ENCODE peak calls at places on chromosomes 7 and 10, in ten cellular contexts. G, I, T, E, A, O, F, K, L and Q are unnamed samples.

GRCh38 chr7:135942614-135943013 is 34.5 kb downstream of the MTPN start:
- DNase-seq in T (no peak), I (no peak), L (no peak), G (no peak), A (no peak), O (no peak), E (no peak), K (no peak), F (no peak), Q (no peak)

GRCh38 chr10:128324058-128324457 is 197.8 kb upstream of the MKI67 start:
- DNase-seq in A (no peak), E (no peak), T (no peak), K (peak), F (peak), L (no peak), G (no peak), O (peak), I (peak), Q (peak)

GRCh38 chr10:110681023-110681681 is 37.0 kb downstream of the RBM20 start:
- DNase-seq in E (peak), G (peak), A (no peak), I (no peak), K (no peak), L (no peak), F (no peak), O (no peak), T (no peak), Q (no peak)

GRCh38 chr10:28962768-28963167 is 285.4 kb downstream of the BAMBI start:
- DNase-seq in O (no peak), K (no peak), G (no peak), E (no peak), A (no peak), F (no peak), L (no peak), T (no peak), I (no peak), Q (no peak)

GRCh38 chr7:100612730-100613446 is 548 bp downstream of the MOSPD3 start:
- DNase-seq in O (peak), F (no peak), E (no peak), A (no peak), T (no peak), I (no peak), K (no peak), G (peak), L (no peak), Q (no peak)

GRCh38 chr10:44682516-44682915 is 228.6 kb upstream of the TMEM72 start:
- DNase-seq in L (no peak), F (no peak), K (peak), I (no peak), O (peak), E (no peak), G (no peak), A (no peak), T (no peak), Q (no peak)

GRCh38 chr7:80134536-80135305 is at the start of gene GNAI1:
- DNase-seq in I (peak), O (peak), A (no peak), L (peak), F (peak), K (peak), E (peak), T (peak), G (peak), Q (peak)

GRCh38 chr7:129466796-129467195 is 32.6 kb downstream of the STRIP2 start:
- DNase-seq in T (no peak), O (no peak), G (no peak), E (no peak), L (no peak), A (no peak), K (no peak), I (no peak), F (no peak), Q (no peak)

GRCh38 chr10:77090381-77091356 is 546.9 kb downstream of the KCNMA1 start:
- DNase-seq in O (no peak), I (no peak), E (no peak), K (peak), F (no peak), T (no peak), A (no peak), L (no peak), G (no peak), Q (no peak)

GRCh38 chr7:157703534-157704195 is 366.9 kb downstream of the DNAJB6 start:
- DNase-seq in T (no peak), L (no peak), I (peak), O (no peak), F (no peak), G (no peak), A (no peak), E (no peak), K (no peak), Q (no peak)

GRCh38 chr10:15069230-15069629 is 19.3 kb downstream of the ACBD7 start:
- DNase-seq in A (no peak), K (no peak), O (no peak), T (no peak), E (no peak), L (no peak), F (no peak), G (no peak), I (no peak), Q (no peak)

GRCh38 chr7:77444123-77444522 is 28.0 kb upstream of the GSAP start:
- DNase-seq in G (no peak), T (no peak), A (no peak), K (no peak), F (no peak), O (no peak), L (no peak), E (no peak), I (no peak), Q (no peak)

GRCh38 chr10:87177-88080 is 38.3 kb upstream of the TUBB8 start:
- DNase-seq in E (no peak), A (no peak), K (no peak), T (no peak), O (peak), I (no peak), F (no peak), L (no peak), G (peak), Q (no peak)

GRCh38 chr10:26486985-26487850 is 49.1 kb downstream of the APBB1IP start:
- DNase-seq in T (no peak), F (no peak), K (no peak), I (no peak), G (peak), O (no peak), E (peak), L (peak), A (peak), Q (peak)

GRCh38 chr10:98087309-98087708 is 47.1 kb upstream of the R3HCC1L start:
- DNase-seq in F (no peak), L (no peak), O (no peak), G (no peak), T (no peak), E (no peak), I (no peak), A (no peak), K (no peak), Q (no peak)

GRCh38 chr7:151195616-151196450 is 8.8 kb upstream of the ASB10 start:
- DNase-seq in O (no peak), I (no peak), L (no peak), K (peak), F (no peak), T (no peak), G (no peak), E (no peak), A (no peak), Q (no peak)

GRCh38 chr10:125926247-125926646 is 29.9 kb downstream of the FANK1 start:
- DNase-seq in I (no peak), F (no peak), O (no peak), E (no peak), K (no peak), L (no peak), A (no peak), G (no peak), T (no peak), Q (no peak)

GRCh38 chr7:158277219-158278141 is 310.1 kb downstream of the PTPRN2 start:
- DNase-seq in L (no peak), A (no peak), E (no peak), K (no peak), T (no peak), F (no peak), O (peak), G (no peak), I (peak), Q (peak)

GRCh38 chr7:57579454-57579853 is 129.5 kb downstream of the ZNF716 start:
- DNase-seq in A (no peak), T (no peak), F (no peak), G (no peak), I (no peak), K (no peak), E (no peak), O (no peak), L (no peak), Q (no peak)

GRCh38 chr7:25389489-25390106 is 161.3 kb upstream of the NPVF start:
- DNase-seq in E (peak), L (peak), I (no peak), O (no peak), G (peak), F (peak), T (no peak), K (peak), A (no peak), Q (no peak)

GRCh38 chr7:85497999-85498398 is 311.1 kb upstream of the SEMA3D start:
- DNase-seq in T (no peak), L (no peak), K (no peak), G (no peak), A (no peak), F (no peak), E (no peak), I (no peak), O (no peak), Q (no peak)